ENCODE peak calls at places on chromosomes 1 and 21, in five cellular contexts. One of them, this sample, is unnamed.
A peak's percentile ranks its signal among the peaks of the same experiment; 100 is the strongest.

GRCh38 chr1:198169704-198170103 is 12.9 kb downstream of the NEK7 start:
- DNase-seq in stromal cell of bone marrow: no peak
- DNase-seq in NCI-H345: no peak
- DNase-seq in tibial nerve: no peak
- DNase-seq in HL-60: no peak
- DNase-seq in this sample: no peak

GRCh38 chr1:235401251-235401650 is 34.0 kb downstream of the TBCE start:
- DNase-seq in tibial nerve: no peak
- DNase-seq in stromal cell of bone marrow: no peak
- DNase-seq in NCI-H345: no peak
- DNase-seq in HL-60: no peak
- DNase-seq in this sample: no peak

GRCh38 chr1:173112129-173112528 is 61.4 kb upstream of the TNFSF18 start:
- DNase-seq in tibial nerve: no peak
- DNase-seq in stromal cell of bone marrow: no peak
- DNase-seq in NCI-H345: no peak
- DNase-seq in HL-60: no peak
- DNase-seq in this sample: no peak

GRCh38 chr1:203901581-203901980 is 40.2 kb downstream of the SNRPE start:
- DNase-seq in stromal cell of bone marrow: no peak
- DNase-seq in HL-60: no peak
- DNase-seq in NCI-H345: no peak
- DNase-seq in tibial nerve: no peak
- DNase-seq in this sample: no peak

GRCh38 chr1:54848134-54848948 is 38.7 kb downstream of the DHCR24 start:
- DNase-seq in HL-60: no peak
- DNase-seq in tibial nerve: no peak
- DNase-seq in stromal cell of bone marrow: no peak
- DNase-seq in NCI-H345: no peak
- DNase-seq in this sample: no peak

GRCh38 chr1:221878134-221878533 is 136.2 kb upstream of the DUSP10 start:
- DNase-seq in HL-60: no peak
- DNase-seq in NCI-H345: no peak
- DNase-seq in stromal cell of bone marrow: no peak
- DNase-seq in tibial nerve: no peak
- DNase-seq in this sample: no peak

GRCh38 chr1:236159704-236160539 is 17.6 kb downstream of the GPR137B start:
- DNase-seq in stromal cell of bone marrow: no peak
- DNase-seq in NCI-H345: no peak
- DNase-seq in HL-60: no peak
- DNase-seq in tibial nerve: no peak
- DNase-seq in this sample: no peak

GRCh38 chr1:167533851-167534300 is 15.5 kb upstream of the CD247 start:
- DNase-seq in HL-60: no peak
- DNase-seq in stromal cell of bone marrow: no peak
- DNase-seq in NCI-H345: peak; percentile 68
- DNase-seq in tibial nerve: no peak
- DNase-seq in this sample: peak; percentile 64

GRCh38 chr1:232599178-232600041 is 30.5 kb downstream of the SIPA1L2 start:
- DNase-seq in tibial nerve: no peak
- DNase-seq in stromal cell of bone marrow: no peak
- DNase-seq in HL-60: no peak
- DNase-seq in NCI-H345: peak; percentile 25
- DNase-seq in this sample: peak; percentile 71

GRCh38 chr21:34926784-34927548 is 122.1 kb downstream of the RUNX1 start:
- DNase-seq in tibial nerve: no peak
- DNase-seq in stromal cell of bone marrow: peak; percentile 77
- DNase-seq in HL-60: no peak
- DNase-seq in NCI-H345: no peak
- DNase-seq in this sample: no peak

GRCh38 chr1:40315239-40315794 is 1.8 kb downstream of the COL9A2 start:
- DNase-seq in tibial nerve: peak; percentile 67
- DNase-seq in HL-60: peak; percentile 72
- DNase-seq in stromal cell of bone marrow: peak; percentile 63
- DNase-seq in NCI-H345: peak; percentile 86
- DNase-seq in this sample: no peak

GRCh38 chr21:38834725-38835124 is 29.0 kb downstream of the ETS2 start:
- DNase-seq in tibial nerve: no peak
- DNase-seq in HL-60: no peak
- DNase-seq in stromal cell of bone marrow: no peak
- DNase-seq in NCI-H345: no peak
- DNase-seq in this sample: peak; percentile 51

GRCh38 chr1:51986718-51987117 is 3.8 kb downstream of the RAB3B start:
- DNase-seq in stromal cell of bone marrow: no peak
- DNase-seq in HL-60: no peak
- DNase-seq in NCI-H345: peak; percentile 57
- DNase-seq in tibial nerve: no peak
- DNase-seq in this sample: peak; percentile 70

GRCh38 chr1:18007391-18008106 is 100.0 kb upstream of the IGSF21 start:
- DNase-seq in tibial nerve: no peak
- DNase-seq in stromal cell of bone marrow: no peak
- DNase-seq in HL-60: no peak
- DNase-seq in NCI-H345: no peak
- DNase-seq in this sample: no peak

GRCh38 chr1:228374711-228375577 is 31.7 kb downstream of the TRIM11 start:
- DNase-seq in HL-60: no peak
- DNase-seq in tibial nerve: peak; percentile 92
- DNase-seq in stromal cell of bone marrow: peak; percentile 97
- DNase-seq in NCI-H345: no peak
- DNase-seq in this sample: no peak

GRCh38 chr21:14888202-14888601 is 176.6 kb downstream of the NRIP1 start:
- DNase-seq in NCI-H345: no peak
- DNase-seq in tibial nerve: no peak
- DNase-seq in HL-60: no peak
- DNase-seq in stromal cell of bone marrow: no peak
- DNase-seq in this sample: no peak

GRCh38 chr1:23639460-23639859 is 52.1 kb upstream of the RPL11 start:
- DNase-seq in stromal cell of bone marrow: no peak
- DNase-seq in HL-60: no peak
- DNase-seq in NCI-H345: no peak
- DNase-seq in tibial nerve: no peak
- DNase-seq in this sample: peak; percentile 50

GRCh38 chr1:113124366-113124765 is 51.4 kb downstream of the LRIG2 start:
- DNase-seq in tibial nerve: no peak
- DNase-seq in HL-60: no peak
- DNase-seq in NCI-H345: no peak
- DNase-seq in stromal cell of bone marrow: no peak
- DNase-seq in this sample: no peak

GRCh38 chr1:110035236-110035752 is 870 bp downstream of the STRIP1 start:
- DNase-seq in stromal cell of bone marrow: no peak
- DNase-seq in HL-60: no peak
- DNase-seq in tibial nerve: no peak
- DNase-seq in NCI-H345: no peak
- DNase-seq in this sample: no peak

GRCh38 chr1:209430821-209431259 is 152.7 kb upstream of the CAMK1G start:
- DNase-seq in tibial nerve: no peak
- DNase-seq in NCI-H345: no peak
- DNase-seq in HL-60: no peak
- DNase-seq in stromal cell of bone marrow: no peak
- DNase-seq in this sample: no peak

GRCh38 chr1:235069577-235070563 is 58.8 kb downstream of the TOMM20 start:
- DNase-seq in HL-60: no peak
- DNase-seq in stromal cell of bone marrow: peak; percentile 79
- DNase-seq in NCI-H345: peak; percentile 91
- DNase-seq in tibial nerve: peak; percentile 50
- DNase-seq in this sample: peak; percentile 54

GRCh38 chr1:241957692-241958494 is at the start of gene BECN2:
- DNase-seq in stromal cell of bone marrow: no peak
- DNase-seq in HL-60: no peak
- DNase-seq in tibial nerve: no peak
- DNase-seq in NCI-H345: no peak
- DNase-seq in this sample: peak; percentile 91

GRCh38 chr1:109493805-109494539 is at the start of gene CYB561D1:
- DNase-seq in stromal cell of bone marrow: peak; percentile 57
- DNase-seq in HL-60: peak; percentile 65
- DNase-seq in tibial nerve: peak; percentile 72
- DNase-seq in NCI-H345: peak; percentile 89
- DNase-seq in this sample: peak; percentile 88

GRCh38 chr1:41618066-41618825 is 133.8 kb upstream of the EDN2 start:
- DNase-seq in NCI-H345: no peak
- DNase-seq in stromal cell of bone marrow: no peak
- DNase-seq in tibial nerve: peak; percentile 83
- DNase-seq in HL-60: peak; percentile 12
- DNase-seq in this sample: no peak

GRCh38 chr1:26084091-26084561 is 16.7 kb upstream of the TRIM63 start:
- DNase-seq in HL-60: no peak
- DNase-seq in stromal cell of bone marrow: no peak
- DNase-seq in NCI-H345: no peak
- DNase-seq in tibial nerve: no peak
- DNase-seq in this sample: no peak

GRCh38 chr1:111140680-111140967 is 601 bp downstream of the CEPT1 start:
- DNase-seq in stromal cell of bone marrow: peak; percentile 9
- DNase-seq in HL-60: no peak
- DNase-seq in tibial nerve: no peak
- DNase-seq in NCI-H345: no peak
- DNase-seq in this sample: no peak

GRCh38 chr1:43206721-43207228 is 34.6 kb downstream of the CFAP57 start:
- DNase-seq in NCI-H345: no peak
- DNase-seq in stromal cell of bone marrow: peak; percentile 42
- DNase-seq in HL-60: no peak
- DNase-seq in tibial nerve: no peak
- DNase-seq in this sample: no peak

GRCh38 chr1:171210355-171210754 is 25.3 kb downstream of the FMO2 start:
- DNase-seq in tibial nerve: no peak
- DNase-seq in NCI-H345: no peak
- DNase-seq in HL-60: no peak
- DNase-seq in stromal cell of bone marrow: no peak
- DNase-seq in this sample: no peak

GRCh38 chr1:178010674-178011073 is 40.8 kb upstream of the SEC16B start:
- DNase-seq in HL-60: no peak
- DNase-seq in tibial nerve: no peak
- DNase-seq in stromal cell of bone marrow: no peak
- DNase-seq in NCI-H345: no peak
- DNase-seq in this sample: no peak

GRCh38 chr1:99306056-99306455 is 41.8 kb downstream of the PLPPR4 start:
- DNase-seq in HL-60: no peak
- DNase-seq in NCI-H345: no peak
- DNase-seq in tibial nerve: no peak
- DNase-seq in stromal cell of bone marrow: no peak
- DNase-seq in this sample: no peak

GRCh38 chr1:28668956-28669719 is 554 bp downstream of the GMEB1 start:
- DNase-seq in tibial nerve: no peak
- DNase-seq in stromal cell of bone marrow: no peak
- DNase-seq in HL-60: peak; percentile 69
- DNase-seq in NCI-H345: peak; percentile 89
- DNase-seq in this sample: peak; percentile 88

GRCh38 chr1:27349784-27350672 is 8.2 kb downstream of the SYTL1 start:
- DNase-seq in HL-60: no peak
- DNase-seq in NCI-H345: peak; percentile 76
- DNase-seq in tibial nerve: no peak
- DNase-seq in stromal cell of bone marrow: peak; percentile 21
- DNase-seq in this sample: peak; percentile 83

GRCh38 chr1:110173466-110174117 is 23.3 kb downstream of the SLC6A17 start:
- DNase-seq in tibial nerve: no peak
- DNase-seq in NCI-H345: no peak
- DNase-seq in HL-60: no peak
- DNase-seq in stromal cell of bone marrow: no peak
- DNase-seq in this sample: no peak

GRCh38 chr1:166185526-166185925 is 18.7 kb upstream of the FAM78B start:
- DNase-seq in tibial nerve: no peak
- DNase-seq in NCI-H345: no peak
- DNase-seq in HL-60: no peak
- DNase-seq in stromal cell of bone marrow: no peak
- DNase-seq in this sample: no peak

GRCh38 chr1:3135073-3135745 is 66.2 kb downstream of the PRDM16 start:
- DNase-seq in stromal cell of bone marrow: no peak
- DNase-seq in NCI-H345: no peak
- DNase-seq in HL-60: no peak
- DNase-seq in tibial nerve: no peak
- DNase-seq in this sample: peak; percentile 52

GRCh38 chr1:117590273-117590925 is 15.4 kb upstream of the TENT5C start:
- DNase-seq in stromal cell of bone marrow: no peak
- DNase-seq in tibial nerve: no peak
- DNase-seq in NCI-H345: no peak
- DNase-seq in HL-60: no peak
- DNase-seq in this sample: peak; percentile 72

GRCh38 chr1:184189361-184189760 is 137.8 kb downstream of the TSEN15 start:
- DNase-seq in NCI-H345: peak; percentile 49
- DNase-seq in tibial nerve: no peak
- DNase-seq in HL-60: no peak
- DNase-seq in stromal cell of bone marrow: no peak
- DNase-seq in this sample: no peak

This sample was measured in NCI-H1417.